ENCODE peak calls at places on chromosome 14, in eight cellular contexts. X is CD4-positive, alpha-beta T cell; W is CD8-positive, alpha-beta T cell; R is endothelial cell; E is H9; O is foreskin fibroblast; C is HFF-Myc; K is activated B cell treated with CpG ODN at 0.5 μM for 24 hours. I is an unnamed sample.

GRCh38 chr14:89040080-89040437 is 215.6 kb downstream of the TTC8 start:
- DNase-seq in K (no peak), C (no peak), R (no peak), O (no peak), E (no peak), W (no peak), X (no peak), I (no peak)

GRCh38 chr14:92917041-92917940 is 5.7 kb upstream of the CHGA start:
- DNase-seq in W (no peak), C (no peak), K (no peak), R (no peak), X (no peak), O (no peak), E (no peak), I (no peak)

GRCh38 chr14:45587142-45587541 is 334.1 kb upstream of the MIS18BP1 start:
- DNase-seq in X (no peak), E (no peak), O (no peak), R (no peak), W (no peak), K (no peak), C (no peak), I (no peak)

GRCh38 chr14:69262516-69262915 is 2.6 kb downstream of the GALNT16 start:
- DNase-seq in K (no peak), O (no peak), X (no peak), C (no peak), E (no peak), W (no peak), R (no peak), I (no peak)

GRCh38 chr14:92352158-92352985 is 29.4 kb downstream of the SLC24A4 start:
- DNase-seq in K (no peak), X (no peak), R (peak; percentile 28), C (no peak), W (no peak), E (peak; percentile 43), O (no peak), I (no peak)

GRCh38 chr14:54772451-54772881 is 130.2 kb downstream of the GCH1 start:
- DNase-seq in W (no peak), E (no peak), C (no peak), X (no peak), O (peak; percentile 17), K (no peak), R (no peak), I (no peak)

GRCh38 chr14:85071447-85071846 is 458.5 kb upstream of the FLRT2 start:
- DNase-seq in R (no peak), W (no peak), X (no peak), O (no peak), C (peak; percentile 2), E (no peak), K (no peak), I (no peak)

GRCh38 chr14:73736842-73737241 is 22.7 kb upstream of the PNMA1 start:
- DNase-seq in K (no peak), E (peak; percentile 23), W (no peak), X (no peak), C (no peak), O (no peak), R (no peak), I (no peak)

GRCh38 chr14:89628521-89628920 is 211.5 kb upstream of the FOXN3 start:
- DNase-seq in K (no peak), W (no peak), E (no peak), C (no peak), O (no peak), X (no peak), R (no peak), I (no peak)

GRCh38 chr14:62428429-62429203 is 616.6 kb downstream of the KCNH5 start:
- DNase-seq in E (no peak), X (no peak), R (no peak), K (no peak), W (no peak), O (no peak), C (no peak), I (no peak)

GRCh38 chr14:54189358-54190354 is 207.2 kb upstream of the CDKN3 start:
- DNase-seq in K (no peak), W (no peak), X (no peak), R (no peak), O (peak; percentile 83), C (peak; percentile 77), E (no peak), I (no peak)

GRCh38 chr14:68692916-68693771 is 99.7 kb downstream of the ZFP36L1 start:
- DNase-seq in X (no peak), E (no peak), R (no peak), C (no peak), K (no peak), O (peak; percentile 84), W (no peak), I (no peak)

GRCh38 chr14:75715926-75716780 is 55.1 kb downstream of the TTLL5 start:
- DNase-seq in R (no peak), E (no peak), W (no peak), X (no peak), K (no peak), C (no peak), O (peak; percentile 53), I (no peak)

GRCh38 chr14:92040431-92041040 is 677 bp upstream of the TRIP11 start:
- DNase-seq in X (no peak), W (no peak), O (peak; percentile 9), R (peak; percentile 14), C (no peak), E (no peak), K (no peak), I (no peak)

GRCh38 chr14:57707219-57707618 is 158.7 kb downstream of the SLC35F4 start:
- DNase-seq in W (no peak), K (no peak), C (no peak), R (no peak), E (no peak), X (no peak), O (no peak), I (no peak)

GRCh38 chr14:57712698-57713097 is 153.2 kb downstream of the SLC35F4 start:
- DNase-seq in O (no peak), R (no peak), W (no peak), C (no peak), X (no peak), E (no peak), K (no peak), I (no peak)

GRCh38 chr14:57709909-57710308 is 156.0 kb downstream of the SLC35F4 start:
- DNase-seq in W (no peak), R (no peak), X (no peak), C (no peak), O (no peak), K (no peak), E (no peak), I (no peak)

GRCh38 chr14:57714487-57714899 is 151.4 kb downstream of the SLC35F4 start:
- DNase-seq in O (no peak), E (peak; percentile 55), C (no peak), X (no peak), W (no peak), K (no peak), R (no peak), I (no peak)

GRCh38 chr14:57712101-57712500 is 153.8 kb downstream of the SLC35F4 start:
- DNase-seq in E (no peak), K (no peak), O (no peak), X (no peak), R (no peak), C (no peak), W (no peak), I (no peak)
- TF ChIP-seq CTCF in E (no peak), K (no peak), O (no peak), X (no peak), R (no peak), C (no peak), W (no peak), I (no peak)

GRCh38 chr14:78897443-78897842 is 727.3 kb downstream of the NRXN3 start:
- DNase-seq in K (no peak), W (no peak), X (no peak), O (no peak), R (no peak), C (no peak), E (no peak), I (no peak)

GRCh38 chr14:78904094-78904493 is 733.9 kb downstream of the NRXN3 start:
- DNase-seq in K (no peak), C (no peak), E (no peak), R (no peak), O (no peak), W (no peak), X (no peak), I (no peak)

DNA sequence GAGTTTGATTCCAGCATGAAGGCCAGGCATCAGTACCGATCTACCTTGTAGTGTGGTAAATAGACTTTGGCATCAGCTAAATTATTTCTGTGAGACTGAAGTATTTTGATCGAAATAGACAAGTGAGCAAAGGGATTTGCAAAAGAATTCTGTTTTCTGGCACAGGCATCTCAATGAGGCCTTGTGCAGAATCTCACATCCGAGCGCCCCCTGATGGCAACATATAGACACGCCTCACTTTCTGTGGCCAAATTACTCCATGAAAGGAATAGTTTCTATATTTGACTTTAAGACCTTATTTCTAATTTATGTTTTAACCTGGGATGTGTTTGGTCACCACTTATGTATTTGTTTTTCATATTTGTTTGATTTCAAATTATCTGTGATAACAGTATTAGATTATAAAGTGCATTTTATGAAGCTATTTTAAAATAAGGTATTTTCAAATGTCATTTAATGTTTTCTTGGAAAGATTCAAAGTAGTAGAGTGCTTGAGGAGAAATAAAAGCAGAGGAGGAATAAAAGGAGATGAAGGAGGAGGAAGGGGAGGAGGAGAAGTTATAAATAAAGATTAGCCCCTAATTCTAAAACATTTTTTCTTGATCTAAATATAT is 731.9 kb downstream of the NRXN3 start:
- DNase-seq in K (no peak), W (no peak), C (peak; percentile 6), X (no peak), E (peak; percentile 50), R (peak; percentile 66), O (peak; percentile 5), I (peak; percentile 65)
- TF ChIP-seq CTCF in K (no peak), W (no peak), C (peak; percentile 76), X (no peak), E (peak; percentile 89), R (peak; percentile 84), O (peak; percentile 78), I (peak; percentile 80)

GRCh38 chr14:103541944-103542544 is 13.0 kb downstream of the TRMT61A start:
- DNase-seq in W (no peak), O (no peak), C (no peak), R (no peak), X (no peak), E (no peak), K (no peak), I (no peak)
- TF ChIP-seq CTCF in W (no peak), O (no peak), C (no peak), R (no peak), X (no peak), E (peak; percentile 33), K (no peak), I (no peak)

GRCh38 chr14:56121786-56122185 is 3.6 kb downstream of the PELI2 start:
- DNase-seq in O (no peak), K (no peak), R (no peak), X (no peak), W (no peak), C (no peak), E (no peak), I (no peak)

GRCh38 chr14:56118611-56119181 is 485 bp downstream of the PELI2 start:
- DNase-seq in X (no peak), C (no peak), K (no peak), R (peak; percentile 47), W (no peak), O (no peak), E (no peak), I (no peak)

GRCh38 chr14:56119221-56119967 is 1.2 kb downstream of the PELI2 start:
- DNase-seq in R (peak; percentile 63), C (no peak), X (peak; percentile 10), E (no peak), W (peak; percentile 10), O (no peak), K (peak; percentile 48), I (no peak)

GRCh38 chr14:56122306-56122705 is 4.1 kb downstream of the PELI2 start:
- DNase-seq in O (no peak), K (no peak), X (no peak), C (no peak), R (no peak), E (no peak), W (no peak), I (no peak)

GRCh38 chr14:56120091-56120632 is 2.0 kb downstream of the PELI2 start:
- DNase-seq in X (no peak), W (no peak), R (peak; percentile 12), K (no peak), C (no peak), O (no peak), E (no peak), I (no peak)
- TF ChIP-seq CTCF in X (no peak), W (no peak), R (no peak), K (no peak), C (no peak), O (no peak), E (no peak), I (peak; percentile 30)

I was measured in neural crest cell.